ENCODE peak calls at places on chromosomes 5 and 9, in ten cellular contexts. F is gastrocnemius medialis; K is lower lobe of right lung; R is CD8-positive, alpha-beta T cell; T is kidney; G is heart right ventricle; A is BE2C; E is OCI-LY7; C is neuronal stem cell; X is stomach. H is an unnamed sample. For H3K4me1, H3K36me3 and H3K9me3, the result is how much of the 10 kb centered on the place peaks cover.

GRCh38 chr9:97854696-97855485 is 1.9 kb downstream of the FOXE1 start:
- DNase-seq in A (no peak), E (no peak), R (no peak), C (no peak), G (no peak), K (no peak), F (no peak), T (no peak), X (no peak), H (peak)

GRCh38 chr5:65926276-65926761 is at the start of gene ERBIN:
- DNase-seq in K (peak), A (peak), F (peak), T (peak), G (peak), C (peak), E (peak), X (peak), R (peak), H (peak)

GRCh38 chr9:109935406-109936087 is 155.5 kb downstream of the PALM2AKAP2 start:
- DNase-seq in E (no peak), F (no peak), K (no peak), A (no peak), G (no peak), R (no peak), T (no peak), C (no peak), X (no peak), H (no peak)

GRCh38 chr5:113068559-113068958 is 92.0 kb downstream of the DCP2 start:
- DNase-seq in T (no peak), E (no peak), F (no peak), X (no peak), R (no peak), C (no peak), G (no peak), K (no peak), A (no peak), H (no peak)

GRCh38 chr5:75472973-75473372 is 38.5 kb downstream of the CERT1 start:
- DNase-seq in A (no peak), C (no peak), K (no peak), T (no peak), E (no peak), F (no peak), R (no peak), X (no peak), G (no peak), H (no peak)

GRCh38 chr5:103283120-103283519 is 24.6 kb downstream of the MACIR start:
- DNase-seq in F (no peak), R (no peak), X (no peak), C (no peak), T (no peak), A (no peak), E (no peak), G (no peak), K (no peak), H (no peak)

GRCh38 chr9:3285365-3286161 is 240.2 kb downstream of the RFX3 start:
- DNase-seq in A (no peak), K (no peak), F (no peak), R (no peak), T (no peak), E (no peak), C (no peak), G (no peak), X (no peak), H (no peak)

GRCh38 chr5:40333459-40334241 is 346.1 kb upstream of the PTGER4 start:
- DNase-seq in K (no peak), R (no peak), X (no peak), G (no peak), C (no peak), E (no peak), T (no peak), A (no peak), F (no peak), H (no peak)

GRCh38 chr9:83630938-83631457 is 8.1 kb downstream of the IDNK start:
- DNase-seq in X (no peak), A (peak), F (no peak), E (no peak), R (no peak), K (no peak), T (no peak), G (no peak), C (peak), H (no peak)

GRCh38 chr5:43389679-43390329 is 22.4 kb downstream of the CCL28 start:
- DNase-seq in K (no peak), A (peak), F (peak), G (peak), C (peak), X (peak), E (peak), R (peak), T (no peak), H (peak)

GRCh38 chr5:143570989-143571388 is 167.5 kb upstream of the NR3C1 start:
- DNase-seq in K (no peak), R (no peak), A (no peak), C (no peak), X (no peak), F (no peak), E (no peak), G (no peak), T (no peak), H (no peak)

GRCh38 chr9:77003366-77003765 is 16.1 kb upstream of the FOXB2 start:
- DNase-seq in F (no peak), C (no peak), X (no peak), K (no peak), E (no peak), T (no peak), R (no peak), A (no peak), G (no peak), H (no peak)

GRCh38 chr5:59685806-59686205 is 207.7 kb downstream of the PDE4D start:
- DNase-seq in R (no peak), X (no peak), F (no peak), A (no peak), K (no peak), T (no peak), C (no peak), G (no peak), E (peak), H (no peak)

GRCh38 chr5:80339116-80339515 is 19.3 kb downstream of the SPZ1 start:
- DNase-seq in T (no peak), X (no peak), F (no peak), G (no peak), A (no peak), E (no peak), R (no peak), K (no peak), C (no peak), H (no peak)

GRCh38 chr5:107736608-107737007 is 65.9 kb upstream of the EFNA5 start:
- DNase-seq in A (no peak), E (no peak), R (no peak), C (no peak), K (no peak), X (no peak), F (no peak), T (no peak), G (no peak), H (no peak)

GRCh38 chr5:98927242-98927987 is 1.4 kb downstream of the CHD1 start:
- DNase-seq in G (peak), A (peak), R (peak), F (peak), C (peak), K (no peak), X (no peak), T (no peak), E (peak), H (no peak)

GRCh38 chr9:136473354-136473721 is 9.5 kb downstream of the SEC16A start:
- DNase-seq in G (no peak), F (no peak), C (no peak), E (no peak), T (no peak), K (no peak), X (no peak), A (no peak), R (no peak), H (no peak)

GRCh38 chr5:135244620-135245021 is 154.4 kb downstream of the MACROH2A1 start:
- DNase-seq in T (peak), A (no peak), E (no peak), G (no peak), F (no peak), K (no peak), X (peak), C (no peak), R (no peak), H (no peak)
- H3K4me1 ChIP-seq in T (under half), A (under half), E (under half), G (half or more), F (half or more), K (under half), X (under half), C (under half), R (under half), H (under half)

GRCh38 chr5:1464096-1464446 is 18.8 kb upstream of the SLC6A3 start:
- DNase-seq in E (no peak), G (no peak), K (no peak), R (no peak), X (no peak), F (no peak), A (no peak), C (no peak), T (no peak), H (no peak)
- H3K36me3 ChIP-seq in E (half or more), G (under half), K (half or more), R (under half), X (half or more), F (under half), A (half or more), C (half or more), T (under half), H (under half)

DNA sequence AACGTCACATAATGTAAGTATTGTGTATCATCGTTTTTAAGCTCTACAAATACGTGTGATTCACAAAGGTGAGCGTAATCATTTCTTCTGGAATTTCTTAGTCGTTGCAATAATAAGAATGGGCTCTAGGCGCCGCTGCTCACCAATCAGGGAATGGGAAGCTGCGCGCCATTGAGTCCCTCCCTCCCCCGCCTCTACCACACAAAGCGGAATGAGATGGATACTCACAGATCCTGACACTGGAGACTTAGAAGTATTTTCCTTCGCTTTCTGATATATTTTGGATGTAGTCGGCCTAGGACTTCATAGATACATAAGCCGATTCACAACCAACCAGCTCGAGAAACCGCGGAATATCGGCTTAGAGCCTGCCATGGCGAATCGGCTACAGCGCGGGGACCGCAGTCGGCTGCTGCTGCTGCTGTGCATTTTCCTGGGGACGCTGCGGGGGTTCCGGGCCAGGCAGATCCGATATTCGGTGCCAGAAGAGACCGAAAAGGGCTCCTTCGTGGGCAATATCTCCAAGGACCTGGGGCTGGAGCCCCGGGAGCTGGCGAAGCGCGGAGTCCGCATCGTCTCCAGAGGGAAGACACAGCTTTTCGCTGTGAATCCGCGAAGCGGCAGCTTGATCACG is at the start of gene PCDHGA11:
- DNase-seq in K (peak), E (peak), G (no peak), C (no peak), F (peak), T (no peak), A (peak), R (no peak), X (no peak), H (no peak)
- H3K9me3 ChIP-seq in K (half or more), E (under half), G (half or more), C (half or more), F (under half), T (under half), A (under half), R (under half), X (half or more), H (half or more)

GRCh38 chr9:129317179-129318011 is 139.3 kb upstream of the IER5L start:
- DNase-seq in A (peak), C (no peak), T (peak), F (no peak), E (peak), G (peak), X (no peak), K (no peak), R (no peak), H (peak)

GRCh38 chr9:129319076-129319937 is 141.2 kb upstream of the IER5L start:
- DNase-seq in E (no peak), G (no peak), K (no peak), F (no peak), T (peak), C (no peak), R (no peak), A (no peak), X (peak), H (peak)

GRCh38 chr9:129313331-129313955 is 135.4 kb upstream of the IER5L start:
- DNase-seq in G (no peak), K (no peak), F (peak), T (peak), X (peak), E (no peak), C (no peak), R (no peak), A (no peak), H (peak)

GRCh38 chr9:129318121-129319075 is 140.3 kb upstream of the IER5L start:
- DNase-seq in K (no peak), R (no peak), T (peak), E (no peak), F (peak), C (no peak), X (peak), A (no peak), G (no peak), H (peak)

DNA sequence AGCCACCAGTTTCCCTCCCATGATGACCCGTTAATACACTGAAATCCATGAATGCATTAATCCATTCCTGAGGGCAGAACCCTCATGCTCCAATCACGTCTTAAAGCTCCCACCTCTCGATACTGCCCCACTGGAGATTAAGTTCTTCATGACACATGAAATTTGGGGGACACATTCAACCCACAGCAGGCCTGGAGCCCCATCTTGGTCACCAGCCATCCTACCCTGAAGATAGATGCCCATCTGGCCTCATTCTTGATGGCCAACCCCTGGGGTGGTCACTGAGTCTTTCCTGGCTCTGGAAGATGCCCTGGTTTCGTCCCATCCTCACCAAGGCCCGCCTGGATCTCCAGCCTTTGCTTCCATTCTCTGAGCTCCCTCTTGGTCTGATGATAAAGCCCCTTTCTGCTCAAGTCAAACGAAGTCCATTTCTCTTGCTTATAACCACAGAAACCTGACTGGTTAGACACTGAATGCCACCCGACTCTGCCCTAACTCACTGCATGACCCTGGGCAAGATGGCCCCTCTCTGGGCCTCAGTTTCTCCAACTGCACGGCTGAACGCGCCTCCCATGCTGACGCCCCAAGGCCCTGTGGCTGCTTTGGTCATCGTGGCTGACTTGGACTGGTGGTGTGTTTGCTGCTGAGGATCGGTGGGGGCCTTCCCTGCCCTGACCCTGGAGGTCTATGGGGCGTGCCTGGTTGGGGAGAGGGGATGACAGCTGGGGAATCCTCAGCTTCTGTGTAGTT is 138.4 kb upstream of the IER5L start:
- DNase-seq in E (no peak), C (no peak), X (no peak), A (no peak), F (no peak), T (peak), G (no peak), K (no peak), R (no peak), H (peak)
- H3K4me1 ChIP-seq in E (under half), C (under half), X (half or more), A (under half), F (under half), T (under half), G (half or more), K (half or more), R (under half), H (half or more)

DNA sequence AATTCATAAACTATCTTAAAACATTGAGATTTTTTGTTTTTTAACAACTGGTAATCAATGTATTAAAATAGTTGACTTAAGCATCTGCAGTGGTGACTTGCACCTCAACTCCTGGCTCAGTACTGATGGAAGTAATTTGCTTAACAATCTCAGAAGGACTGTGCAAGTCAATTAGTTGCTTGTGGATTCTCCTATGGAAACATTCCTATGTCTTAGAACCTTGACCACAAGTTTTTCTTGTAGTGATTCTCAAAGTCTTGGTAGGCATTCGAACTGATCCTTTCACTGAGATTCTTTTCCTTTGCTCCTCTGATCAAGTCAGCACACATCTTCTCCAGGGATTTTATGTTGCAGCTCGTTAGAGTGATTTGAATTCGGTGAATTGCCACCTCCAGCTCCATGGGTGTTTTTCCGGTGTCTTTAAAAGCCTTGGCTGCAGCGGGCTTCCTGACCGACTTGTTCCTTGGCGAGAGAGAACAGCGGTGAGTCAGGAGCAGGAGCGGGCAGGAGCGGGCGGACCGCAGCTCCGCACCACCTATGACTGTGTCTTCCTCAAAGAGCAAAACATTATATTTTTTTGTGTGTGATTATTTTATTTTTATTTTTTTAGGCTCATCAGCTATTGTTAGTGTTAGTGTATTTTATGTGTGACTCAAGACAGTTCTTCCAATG is 21.1 kb downstream of the HMGXB3 start:
- DNase-seq in K (no peak), C (no peak), R (no peak), E (no peak), X (no peak), G (peak), T (peak), A (no peak), F (peak), H (no peak)
- H3K36me3 ChIP-seq in K (half or more), C (half or more), R (under half), E (half or more), X (half or more), G (under half), T (half or more), A (half or more), F (under half), H (half or more)

GRCh38 chr9:100190339-100190738 is 91.3 kb downstream of the INVS start:
- DNase-seq in K (no peak), T (no peak), F (no peak), G (no peak), A (no peak), X (no peak), C (no peak), E (peak), R (no peak), H (no peak)
- H3K9me3 ChIP-seq in K (under half), T (under half), F (under half), G (half or more), A (under half), X (under half), C (under half), E (under half), R (under half), H (under half)

GRCh38 chr9:20477940-20478620 is 144.2 kb downstream of the MLLT3 start:
- DNase-seq in E (no peak), K (no peak), X (no peak), T (no peak), F (no peak), R (no peak), A (no peak), C (no peak), G (no peak), H (no peak)

GRCh38 chr9:20476912-20477311 is 145.4 kb downstream of the MLLT3 start:
- DNase-seq in C (peak), E (no peak), A (no peak), X (no peak), G (no peak), K (no peak), F (no peak), T (no peak), R (no peak), H (no peak)

GRCh38 chr9:20478780-20479179 is 143.5 kb downstream of the MLLT3 start:
- DNase-seq in G (no peak), K (no peak), T (no peak), X (no peak), E (no peak), A (no peak), F (no peak), R (no peak), C (no peak), H (no peak)

GRCh38 chr9:20472646-20473045 is 149.7 kb downstream of the MLLT3 start:
- DNase-seq in X (no peak), E (no peak), R (no peak), T (no peak), G (no peak), K (no peak), F (no peak), C (no peak), A (no peak), H (no peak)

GRCh38 chr9:20473566-20474116 is 148.7 kb downstream of the MLLT3 start:
- DNase-seq in K (no peak), C (no peak), X (no peak), R (no peak), T (no peak), G (no peak), A (no peak), E (no peak), F (no peak), H (no peak)
- H3K4me1 ChIP-seq in K (under half), C (under half), X (under half), R (under half), T (under half), G (half or more), A (under half), E (under half), F (under half), H (under half)

DNA sequence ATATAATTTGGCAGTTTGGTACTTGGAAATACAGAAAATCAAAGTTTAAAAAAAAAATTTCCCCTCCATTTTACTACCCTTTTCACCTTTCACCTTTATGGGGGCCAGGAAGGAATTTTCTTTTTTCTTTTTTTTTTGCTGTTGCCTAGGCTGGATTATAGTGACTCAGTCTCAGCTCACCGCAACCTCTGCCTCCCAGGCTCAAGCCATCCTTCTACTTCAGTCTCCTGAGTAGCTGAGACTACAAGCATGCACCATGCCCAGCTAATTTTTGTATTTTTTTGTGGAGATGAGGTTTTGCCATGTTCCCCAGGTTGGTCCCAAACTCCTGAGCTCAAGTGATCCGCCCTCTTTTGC is 9.1 kb downstream of the CHMP5 start:
- DNase-seq in E (no peak), X (no peak), G (no peak), F (no peak), C (no peak), R (no peak), K (no peak), T (no peak), A (no peak), H (no peak)
- H3K36me3 ChIP-seq in E (half or more), X (half or more), G (under half), F (under half), C (half or more), R (half or more), K (half or more), T (half or more), A (half or more), H (half or more)

DNA sequence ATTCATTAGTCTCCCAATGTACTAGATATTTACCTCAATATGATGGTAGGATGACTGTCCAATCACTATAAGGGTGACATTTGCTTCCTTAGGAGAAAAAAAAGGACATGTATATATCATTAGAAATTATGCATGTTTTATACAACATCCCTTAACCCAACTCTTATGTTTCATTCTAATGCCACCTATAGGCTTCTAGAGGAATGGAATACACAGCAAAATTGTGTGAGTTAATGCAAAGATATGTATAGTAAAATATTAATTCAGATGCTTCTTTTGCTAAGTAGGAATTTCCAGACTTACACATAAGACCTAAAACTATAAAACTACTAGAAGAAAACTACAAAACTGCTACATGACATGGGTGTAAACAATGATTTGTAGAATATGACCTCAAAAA is 3.5 kb downstream of the PRXL2C start:
- DNase-seq in R (no peak), C (no peak), X (no peak), E (peak), K (no peak), F (no peak), T (no peak), A (no peak), G (no peak), H (no peak)
- H3K9me3 ChIP-seq in R (under half), C (under half), X (under half), E (under half), K (under half), F (under half), T (under half), A (under half), G (under half), H (under half)

GRCh38 chr9:89433826-89434225 is 64.1 kb downstream of the SEMA4D start:
- DNase-seq in C (no peak), T (peak), G (no peak), E (no peak), K (no peak), F (no peak), R (no peak), X (no peak), A (no peak), H (no peak)
- H3K4me1 ChIP-seq in C (under half), T (under half), G (under half), E (half or more), K (under half), F (under half), R (half or more), X (half or more), A (under half), H (under half)

H was measured in right atrium auricular region.